ENCODE peak calls at places on chromosomes 11 and 22, in seven cellular contexts. One of them, this sample, is unnamed.

GRCh38 chr22:28051787-28052356 is 132.8 kb upstream of the PITPNB start:
- DNase-seq in ovary: peak; percentile 84
- DNase-seq in endothelial cell of umbilical vein: peak; percentile 66
- DNase-seq in tibial nerve: peak; percentile 64
- DNase-seq in body of pancreas: peak; percentile 75
- DNase-seq in stomach: peak; percentile 74
- DNase-seq in uterus: peak; percentile 77
- DNase-seq in this sample: no peak

GRCh38 chr22:42202669-42203068 is 67.8 kb downstream of the TCF20 start:
- DNase-seq in uterus: no peak
- DNase-seq in tibial nerve: no peak
- DNase-seq in endothelial cell of umbilical vein: no peak
- DNase-seq in ovary: no peak
- DNase-seq in stomach: no peak
- DNase-seq in body of pancreas: no peak
- DNase-seq in this sample: no peak

GRCh38 chr11:113091578-113091844 is 130.3 kb downstream of the NCAM1 start:
- DNase-seq in body of pancreas: no peak
- DNase-seq in uterus: no peak
- DNase-seq in stomach: no peak
- DNase-seq in endothelial cell of umbilical vein: no peak
- DNase-seq in ovary: no peak
- DNase-seq in tibial nerve: no peak
- DNase-seq in this sample: no peak

GRCh38 chr11:128434411-128434810 is 152.9 kb downstream of the ETS1 start:
- DNase-seq in stomach: no peak
- DNase-seq in tibial nerve: no peak
- DNase-seq in ovary: no peak
- DNase-seq in endothelial cell of umbilical vein: no peak
- DNase-seq in uterus: no peak
- DNase-seq in body of pancreas: no peak
- DNase-seq in this sample: no peak

GRCh38 chr11:95790933-95791247 is 592 bp downstream of the CEP57 start:
- DNase-seq in tibial nerve: peak; percentile 55
- DNase-seq in stomach: peak; percentile 71
- DNase-seq in uterus: peak; percentile 69
- DNase-seq in ovary: peak; percentile 80
- DNase-seq in endothelial cell of umbilical vein: peak; percentile 60
- DNase-seq in body of pancreas: peak; percentile 76
- DNase-seq in this sample: peak; percentile 3

GRCh38 chr11:33899383-33900037 is 7.6 kb upstream of the LMO2 start:
- DNase-seq in ovary: peak; percentile 55
- DNase-seq in body of pancreas: peak; percentile 63
- DNase-seq in endothelial cell of umbilical vein: peak; percentile 98
- DNase-seq in uterus: peak; percentile 85
- DNase-seq in tibial nerve: peak; percentile 60
- DNase-seq in stomach: peak; percentile 50
- DNase-seq in this sample: peak; percentile 67

GRCh38 chr11:46903846-46904245 is 14.5 kb downstream of the LRP4 start:
- DNase-seq in body of pancreas: no peak
- DNase-seq in tibial nerve: no peak
- DNase-seq in ovary: no peak
- DNase-seq in endothelial cell of umbilical vein: no peak
- DNase-seq in stomach: no peak
- DNase-seq in uterus: no peak
- DNase-seq in this sample: no peak

GRCh38 chr22:26983311-26983710 is 325.9 kb downstream of the MIAT start:
- DNase-seq in ovary: no peak
- DNase-seq in uterus: no peak
- DNase-seq in endothelial cell of umbilical vein: no peak
- DNase-seq in body of pancreas: no peak
- DNase-seq in tibial nerve: no peak
- DNase-seq in stomach: no peak
- DNase-seq in this sample: no peak

GRCh38 chr11:46533396-46534110 is 60.3 kb downstream of the AMBRA1 start:
- DNase-seq in endothelial cell of umbilical vein: no peak
- DNase-seq in tibial nerve: no peak
- DNase-seq in body of pancreas: no peak
- DNase-seq in uterus: no peak
- DNase-seq in stomach: no peak
- DNase-seq in ovary: no peak
- DNase-seq in this sample: no peak

DNA sequence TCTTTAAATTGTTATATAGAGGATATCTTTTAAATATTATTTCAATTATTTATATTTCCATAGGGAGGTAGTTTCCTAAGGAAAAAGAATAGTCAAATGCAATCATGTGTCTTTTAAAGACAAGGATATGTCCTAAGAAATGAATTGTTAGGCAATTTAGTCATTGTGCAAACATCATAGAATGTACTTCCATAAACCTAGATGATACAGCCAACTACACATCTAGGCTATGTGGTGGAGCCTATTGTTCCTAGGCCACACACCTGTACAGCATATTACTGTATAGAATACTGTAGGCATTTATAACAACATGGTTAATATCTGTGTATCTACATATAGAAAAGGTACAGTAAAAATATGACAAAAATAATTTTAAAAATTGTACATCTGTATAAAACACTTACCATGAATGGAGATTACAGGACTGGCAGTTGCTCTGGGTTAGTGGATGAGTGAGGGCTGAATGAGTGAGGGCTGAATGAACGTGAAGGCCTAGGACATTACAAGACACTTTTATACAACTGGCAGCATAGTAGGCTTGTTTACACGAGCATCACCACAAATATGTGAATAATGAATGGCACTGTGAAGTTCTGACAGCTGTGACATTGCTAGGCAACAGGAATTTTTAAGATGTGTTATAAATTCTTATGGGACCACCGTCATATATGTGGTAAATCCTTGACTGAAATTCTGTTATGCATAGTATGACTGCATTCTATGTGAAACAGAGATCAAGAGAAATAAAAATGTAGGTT is 1879.0 kb upstream of the RAG2 start:
- DNase-seq in endothelial cell of umbilical vein: no peak
- DNase-seq in body of pancreas: no peak
- DNase-seq in ovary: no peak
- DNase-seq in stomach: no peak
- DNase-seq in uterus: no peak
- DNase-seq in tibial nerve: no peak
- DNase-seq in this sample: no peak
- TF ChIP-seq POLR2A in endothelial cell of umbilical vein: no peak
- TF ChIP-seq POLR2A in body of pancreas: no peak
- TF ChIP-seq POLR2A in ovary: no peak
- TF ChIP-seq POLR2A in stomach: no peak
- TF ChIP-seq POLR2A in uterus: no peak
- TF ChIP-seq POLR2A in tibial nerve: no peak
- TF ChIP-seq POLR2A in this sample: no peak

GRCh38 chr11:17952487-17952886 is 60.4 kb downstream of the SERGEF start:
- DNase-seq in ovary: no peak
- DNase-seq in stomach: no peak
- DNase-seq in uterus: no peak
- DNase-seq in tibial nerve: no peak
- DNase-seq in body of pancreas: no peak
- DNase-seq in endothelial cell of umbilical vein: no peak
- DNase-seq in this sample: no peak
- TF ChIP-seq POLR2A in ovary: no peak
- TF ChIP-seq POLR2A in stomach: no peak
- TF ChIP-seq POLR2A in uterus: no peak
- TF ChIP-seq POLR2A in tibial nerve: no peak
- TF ChIP-seq POLR2A in body of pancreas: no peak
- TF ChIP-seq POLR2A in endothelial cell of umbilical vein: no peak
- TF ChIP-seq POLR2A in this sample: no peak

GRCh38 chr22:31490496-31490925 is 869 bp upstream of the EIF4ENIF1 start:
- DNase-seq in stomach: peak; percentile 53
- DNase-seq in tibial nerve: no peak
- DNase-seq in ovary: no peak
- DNase-seq in uterus: no peak
- DNase-seq in body of pancreas: peak; percentile 36
- DNase-seq in endothelial cell of umbilical vein: peak; percentile 81
- DNase-seq in this sample: peak; percentile 30
- TF ChIP-seq POLR2A in stomach: no peak
- TF ChIP-seq POLR2A in tibial nerve: no peak
- TF ChIP-seq POLR2A in ovary: no peak
- TF ChIP-seq POLR2A in uterus: no peak
- TF ChIP-seq POLR2A in body of pancreas: no peak
- TF ChIP-seq POLR2A in endothelial cell of umbilical vein: no peak
- TF ChIP-seq POLR2A in this sample: no peak

GRCh38 chr22:23144926-23145906 is at the start of gene RAB36:
- DNase-seq in endothelial cell of umbilical vein: peak; percentile 95
- DNase-seq in ovary: peak; percentile 100
- DNase-seq in stomach: peak; percentile 96
- DNase-seq in uterus: peak; percentile 97
- DNase-seq in body of pancreas: peak; percentile 98
- DNase-seq in tibial nerve: peak; percentile 99
- DNase-seq in this sample: peak; percentile 90
- TF ChIP-seq POLR2A in endothelial cell of umbilical vein: no peak
- TF ChIP-seq POLR2A in ovary: no peak
- TF ChIP-seq POLR2A in stomach: no peak
- TF ChIP-seq POLR2A in uterus: no peak
- TF ChIP-seq POLR2A in body of pancreas: no peak
- TF ChIP-seq POLR2A in tibial nerve: no peak
- TF ChIP-seq POLR2A in this sample: peak; percentile 33

GRCh38 chr22:38467904-38468760 is at the start of gene KDELR3:
- DNase-seq in uterus: peak; percentile 75
- DNase-seq in endothelial cell of umbilical vein: peak; percentile 55
- DNase-seq in stomach: peak; percentile 72
- DNase-seq in tibial nerve: peak; percentile 49
- DNase-seq in body of pancreas: peak; percentile 66
- DNase-seq in ovary: peak; percentile 83
- DNase-seq in this sample: peak; percentile 70
- TF ChIP-seq POLR2A in uterus: no peak
- TF ChIP-seq POLR2A in endothelial cell of umbilical vein: peak; percentile 76
- TF ChIP-seq POLR2A in stomach: no peak
- TF ChIP-seq POLR2A in tibial nerve: no peak
- TF ChIP-seq POLR2A in body of pancreas: no peak
- TF ChIP-seq POLR2A in ovary: no peak
- TF ChIP-seq POLR2A in this sample: peak; percentile 69

GRCh38 chr22:38259370-38259769 is 13.4 kb downstream of the TMEM184B start:
- DNase-seq in uterus: no peak
- DNase-seq in body of pancreas: no peak
- DNase-seq in ovary: no peak
- DNase-seq in tibial nerve: no peak
- DNase-seq in endothelial cell of umbilical vein: no peak
- DNase-seq in stomach: no peak
- DNase-seq in this sample: no peak

GRCh38 chr22:38260760-38261477 is 11.9 kb downstream of the TMEM184B start:
- DNase-seq in stomach: no peak
- DNase-seq in body of pancreas: no peak
- DNase-seq in ovary: no peak
- DNase-seq in endothelial cell of umbilical vein: no peak
- DNase-seq in tibial nerve: no peak
- DNase-seq in uterus: no peak
- DNase-seq in this sample: no peak

GRCh38 chr22:38257650-38258246 is 15.1 kb downstream of the TMEM184B start:
- DNase-seq in ovary: peak; percentile 65
- DNase-seq in endothelial cell of umbilical vein: no peak
- DNase-seq in body of pancreas: peak; percentile 74
- DNase-seq in stomach: peak; percentile 58
- DNase-seq in uterus: no peak
- DNase-seq in tibial nerve: no peak
- DNase-seq in this sample: no peak

GRCh38 chr22:38257170-38257569 is 15.6 kb downstream of the TMEM184B start:
- DNase-seq in tibial nerve: no peak
- DNase-seq in stomach: no peak
- DNase-seq in uterus: no peak
- DNase-seq in ovary: no peak
- DNase-seq in endothelial cell of umbilical vein: peak; percentile 72
- DNase-seq in body of pancreas: no peak
- DNase-seq in this sample: no peak

DNA sequence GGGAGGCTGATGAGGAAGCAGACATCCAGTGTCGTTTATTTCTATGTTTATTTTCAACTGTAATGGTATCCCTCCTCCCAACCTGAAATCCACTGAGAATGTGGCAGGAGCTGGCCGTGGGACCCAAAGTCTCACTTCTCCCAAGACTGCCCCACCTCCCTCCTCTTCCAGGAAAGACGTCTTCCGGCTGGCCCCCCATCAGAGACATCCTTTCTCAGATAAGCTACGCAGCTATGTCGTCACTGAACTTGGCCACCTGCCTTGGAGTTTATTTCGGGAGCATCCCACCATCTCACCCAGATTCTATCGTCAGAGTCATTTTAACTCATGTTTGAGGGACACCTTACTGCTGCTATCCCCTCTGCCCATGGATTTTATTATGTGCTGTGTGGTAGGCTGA is 13.9 kb downstream of the TMEM184B start:
- DNase-seq in uterus: peak; percentile 73
- DNase-seq in ovary: peak; percentile 86
- DNase-seq in stomach: no peak
- DNase-seq in body of pancreas: no peak
- DNase-seq in tibial nerve: no peak
- DNase-seq in endothelial cell of umbilical vein: peak; percentile 42
- DNase-seq in this sample: no peak
- TF ChIP-seq POLR2A in uterus: no peak
- TF ChIP-seq POLR2A in ovary: no peak
- TF ChIP-seq POLR2A in stomach: no peak
- TF ChIP-seq POLR2A in body of pancreas: no peak
- TF ChIP-seq POLR2A in tibial nerve: no peak
- TF ChIP-seq POLR2A in endothelial cell of umbilical vein: no peak
- TF ChIP-seq POLR2A in this sample: no peak

GRCh38 chr11:18394300-18394927 is at the start of gene LDHA:
- DNase-seq in tibial nerve: peak; percentile 98
- DNase-seq in stomach: peak; percentile 97
- DNase-seq in body of pancreas: peak; percentile 97
- DNase-seq in uterus: peak; percentile 97
- DNase-seq in ovary: peak; percentile 98
- DNase-seq in endothelial cell of umbilical vein: peak; percentile 93
- DNase-seq in this sample: peak; percentile 87
- TF ChIP-seq POLR2A in tibial nerve: peak; percentile 100
- TF ChIP-seq POLR2A in stomach: peak; percentile 99
- TF ChIP-seq POLR2A in body of pancreas: peak; percentile 99
- TF ChIP-seq POLR2A in uterus: peak; percentile 90
- TF ChIP-seq POLR2A in ovary: peak; percentile 99
- TF ChIP-seq POLR2A in endothelial cell of umbilical vein: peak; percentile 99
- TF ChIP-seq POLR2A in this sample: peak; percentile 100

GRCh38 chr11:61477126-61477525 is 31.4 kb upstream of the LRRC10B start:
- DNase-seq in endothelial cell of umbilical vein: no peak
- DNase-seq in uterus: no peak
- DNase-seq in tibial nerve: no peak
- DNase-seq in ovary: no peak
- DNase-seq in body of pancreas: no peak
- DNase-seq in stomach: no peak
- DNase-seq in this sample: no peak
- TF ChIP-seq POLR2A in endothelial cell of umbilical vein: no peak
- TF ChIP-seq POLR2A in uterus: no peak
- TF ChIP-seq POLR2A in tibial nerve: no peak
- TF ChIP-seq POLR2A in ovary: no peak
- TF ChIP-seq POLR2A in body of pancreas: no peak
- TF ChIP-seq POLR2A in stomach: no peak
- TF ChIP-seq POLR2A in this sample: no peak

GRCh38 chr11:17745032-17745772 is 10.6 kb downstream of the KCNC1 start:
- DNase-seq in tibial nerve: no peak
- DNase-seq in uterus: no peak
- DNase-seq in body of pancreas: no peak
- DNase-seq in endothelial cell of umbilical vein: no peak
- DNase-seq in stomach: no peak
- DNase-seq in ovary: peak; percentile 18
- DNase-seq in this sample: no peak
- TF ChIP-seq POLR2A in tibial nerve: no peak
- TF ChIP-seq POLR2A in uterus: no peak
- TF ChIP-seq POLR2A in body of pancreas: no peak
- TF ChIP-seq POLR2A in endothelial cell of umbilical vein: no peak
- TF ChIP-seq POLR2A in stomach: no peak
- TF ChIP-seq POLR2A in ovary: no peak
- TF ChIP-seq POLR2A in this sample: no peak